ENCODE peak calls at places on chromosome 5, in seven cellular contexts. One of them, this sample, is unnamed.

GRCh38 chr5:2335156-2335555 is 416.3 kb downstream of the IRX2 start:
- DNase-seq in A673: no peak
- DNase-seq in SK-N-SH: no peak
- DNase-seq in anterior cingulate cortex: no peak
- DNase-seq in heart right ventricle: no peak
- DNase-seq in epithelial cell of prostate: no peak
- DNase-seq in T-helper 1 cell: no peak
- DNase-seq in this sample: no peak

GRCh38 chr5:124660229-124661093 is 86.0 kb downstream of the ZNF608 start:
- DNase-seq in A673: no peak
- DNase-seq in SK-N-SH: no peak
- DNase-seq in anterior cingulate cortex: no peak
- DNase-seq in heart right ventricle: no peak
- DNase-seq in epithelial cell of prostate: no peak
- DNase-seq in T-helper 1 cell: no peak
- DNase-seq in this sample: no peak

GRCh38 chr5:44565872-44566271 is 176.7 kb upstream of the FGF10 start:
- DNase-seq in A673: no peak
- DNase-seq in SK-N-SH: no peak
- DNase-seq in anterior cingulate cortex: no peak
- DNase-seq in heart right ventricle: no peak
- DNase-seq in epithelial cell of prostate: no peak
- DNase-seq in T-helper 1 cell: no peak
- DNase-seq in this sample: no peak

GRCh38 chr5:127418378-127418777 is 99.1 kb upstream of the PRRC1 start:
- DNase-seq in A673: no peak
- DNase-seq in SK-N-SH: no peak
- DNase-seq in anterior cingulate cortex: no peak
- DNase-seq in heart right ventricle: no peak
- DNase-seq in epithelial cell of prostate: no peak
- DNase-seq in T-helper 1 cell: no peak
- DNase-seq in this sample: no peak

GRCh38 chr5:94362857-94363256 is 255.5 kb downstream of the KIAA0825 start:
- DNase-seq in A673: no peak
- DNase-seq in SK-N-SH: no peak
- DNase-seq in anterior cingulate cortex: no peak
- DNase-seq in heart right ventricle: no peak
- DNase-seq in epithelial cell of prostate: peak; percentile 53
- DNase-seq in T-helper 1 cell: no peak
- DNase-seq in this sample: no peak

GRCh38 chr5:134249469-134250379 is 23.9 kb upstream of the PPP2CA start:
- DNase-seq in A673: no peak
- DNase-seq in SK-N-SH: no peak
- DNase-seq in anterior cingulate cortex: no peak
- DNase-seq in heart right ventricle: peak; percentile 46
- DNase-seq in epithelial cell of prostate: no peak
- DNase-seq in T-helper 1 cell: no peak
- DNase-seq in this sample: no peak

GRCh38 chr5:1472964-1473628 is 27.9 kb upstream of the SLC6A3 start:
- DNase-seq in A673: no peak
- DNase-seq in SK-N-SH: no peak
- DNase-seq in anterior cingulate cortex: no peak
- DNase-seq in heart right ventricle: no peak
- DNase-seq in epithelial cell of prostate: no peak
- DNase-seq in T-helper 1 cell: no peak
- DNase-seq in this sample: no peak

GRCh38 chr5:167652690-167653089 is 638.8 kb upstream of the WWC1 start:
- DNase-seq in A673: no peak
- DNase-seq in SK-N-SH: no peak
- DNase-seq in anterior cingulate cortex: no peak
- DNase-seq in heart right ventricle: no peak
- DNase-seq in epithelial cell of prostate: no peak
- DNase-seq in T-helper 1 cell: no peak
- DNase-seq in this sample: no peak

GRCh38 chr5:38468978-38469706 is 87.3 kb downstream of the LIFR start:
- DNase-seq in A673: no peak
- DNase-seq in SK-N-SH: no peak
- DNase-seq in anterior cingulate cortex: no peak
- DNase-seq in heart right ventricle: peak; percentile 70
- DNase-seq in epithelial cell of prostate: no peak
- DNase-seq in T-helper 1 cell: no peak
- DNase-seq in this sample: no peak

GRCh38 chr5:8864053-8864452 is 681.8 kb downstream of the SEMA5A start:
- DNase-seq in A673: no peak
- DNase-seq in SK-N-SH: no peak
- DNase-seq in anterior cingulate cortex: no peak
- DNase-seq in heart right ventricle: no peak
- DNase-seq in epithelial cell of prostate: peak; percentile 16
- DNase-seq in T-helper 1 cell: no peak
- DNase-seq in this sample: no peak

GRCh38 chr5:53006920-53007890 is 18.1 kb downstream of the ITGA2 start:
- DNase-seq in A673: no peak
- DNase-seq in SK-N-SH: no peak
- DNase-seq in anterior cingulate cortex: no peak
- DNase-seq in heart right ventricle: no peak
- DNase-seq in epithelial cell of prostate: no peak
- DNase-seq in T-helper 1 cell: peak; percentile 10
- DNase-seq in this sample: no peak

GRCh38 chr5:131264453-131265200 is 774 bp downstream of the CDC42SE2 start:
- DNase-seq in A673: peak; percentile 62
- DNase-seq in SK-N-SH: peak; percentile 67
- DNase-seq in anterior cingulate cortex: peak; percentile 54
- DNase-seq in heart right ventricle: no peak
- DNase-seq in epithelial cell of prostate: no peak
- DNase-seq in T-helper 1 cell: peak; percentile 73
- DNase-seq in this sample: peak; percentile 62